ENCODE peak calls at places on chromosomes 12 and 14, in six cellular contexts. One of them, this sample, is unnamed.

GRCh38 chr12:26374934-26375333 is 179.6 kb downstream of the SSPN start:
- DNase-seq in tibial artery: no peak
- DNase-seq in WTC11: no peak
- DNase-seq in BJ: no peak
- DNase-seq in tibial nerve: no peak
- DNase-seq in body of pancreas: no peak
- DNase-seq in this sample: no peak

GRCh38 chr12:96714199-96714598 is 192.9 kb upstream of the NEDD1 start:
- DNase-seq in tibial nerve: no peak
- DNase-seq in WTC11: no peak
- DNase-seq in BJ: no peak
- DNase-seq in body of pancreas: no peak
- DNase-seq in tibial artery: no peak
- DNase-seq in this sample: no peak

GRCh38 chr14:80862983-80863382 is 78.6 kb downstream of the CEP128 start:
- DNase-seq in tibial nerve: no peak
- DNase-seq in WTC11: no peak
- DNase-seq in body of pancreas: no peak
- DNase-seq in BJ: no peak
- DNase-seq in tibial artery: no peak
- DNase-seq in this sample: no peak

GRCh38 chr12:54040148-54040494 is 7.3 kb downstream of the HOXC5 start:
- DNase-seq in WTC11: no peak
- DNase-seq in tibial nerve: no peak
- DNase-seq in tibial artery: no peak
- DNase-seq in body of pancreas: no peak
- DNase-seq in BJ: no peak
- DNase-seq in this sample: no peak

GRCh38 chr14:91344107-91344506 is 73.5 kb downstream of the CCDC88C start:
- DNase-seq in tibial artery: no peak
- DNase-seq in body of pancreas: no peak
- DNase-seq in tibial nerve: no peak
- DNase-seq in WTC11: no peak
- DNase-seq in BJ: no peak
- DNase-seq in this sample: no peak

GRCh38 chr14:53956427-53957201 is at the start of gene BMP4:
- DNase-seq in BJ: no peak
- DNase-seq in body of pancreas: peak
- DNase-seq in WTC11: peak
- DNase-seq in tibial nerve: peak
- DNase-seq in tibial artery: peak
- DNase-seq in this sample: peak

GRCh38 chr12:18690653-18691052 is 47.2 kb downstream of the PLCZ1 start:
- DNase-seq in BJ: peak
- DNase-seq in body of pancreas: no peak
- DNase-seq in WTC11: no peak
- DNase-seq in tibial nerve: no peak
- DNase-seq in tibial artery: no peak
- DNase-seq in this sample: peak

GRCh38 chr12:48157889-48158370 is 615 bp upstream of the ASB8 start:
- DNase-seq in BJ: no peak
- DNase-seq in body of pancreas: no peak
- DNase-seq in tibial nerve: no peak
- DNase-seq in tibial artery: no peak
- DNase-seq in WTC11: no peak
- DNase-seq in this sample: no peak

GRCh38 chr12:62802981-62803380 is 132.0 kb downstream of the PPM1H start:
- DNase-seq in tibial artery: no peak
- DNase-seq in WTC11: no peak
- DNase-seq in BJ: no peak
- DNase-seq in tibial nerve: no peak
- DNase-seq in body of pancreas: no peak
- DNase-seq in this sample: no peak

GRCh38 chr14:92553456-92553855 is 39.9 kb downstream of the RIN3 start:
- DNase-seq in body of pancreas: no peak
- DNase-seq in tibial nerve: no peak
- DNase-seq in WTC11: peak
- DNase-seq in BJ: no peak
- DNase-seq in tibial artery: no peak
- DNase-seq in this sample: no peak

GRCh38 chr12:32505546-32505945 is 106.2 kb downstream of the FGD4 start:
- DNase-seq in tibial nerve: no peak
- DNase-seq in WTC11: no peak
- DNase-seq in BJ: no peak
- DNase-seq in body of pancreas: no peak
- DNase-seq in tibial artery: no peak
- DNase-seq in this sample: no peak

GRCh38 chr12:105223358-105223840 is 12.6 kb downstream of the APPL2 start:
- DNase-seq in body of pancreas: no peak
- DNase-seq in BJ: no peak
- DNase-seq in WTC11: no peak
- DNase-seq in tibial nerve: no peak
- DNase-seq in tibial artery: no peak
- DNase-seq in this sample: no peak

GRCh38 chr12:8087666-8088065 is 5.6 kb downstream of the NECAP1 start:
- DNase-seq in BJ: no peak
- DNase-seq in tibial nerve: no peak
- DNase-seq in tibial artery: no peak
- DNase-seq in WTC11: no peak
- DNase-seq in body of pancreas: no peak
- DNase-seq in this sample: no peak

GRCh38 chr12:31118831-31119530 is 45.3 kb downstream of the DDX11 start:
- DNase-seq in tibial artery: no peak
- DNase-seq in body of pancreas: no peak
- DNase-seq in BJ: no peak
- DNase-seq in tibial nerve: no peak
- DNase-seq in WTC11: peak
- DNase-seq in this sample: peak

GRCh38 chr12:47844264-47845020 is 24.7 kb upstream of the HDAC7 start:
- DNase-seq in BJ: no peak
- DNase-seq in WTC11: no peak
- DNase-seq in tibial nerve: peak
- DNase-seq in body of pancreas: no peak
- DNase-seq in tibial artery: peak
- DNase-seq in this sample: no peak

DNA sequence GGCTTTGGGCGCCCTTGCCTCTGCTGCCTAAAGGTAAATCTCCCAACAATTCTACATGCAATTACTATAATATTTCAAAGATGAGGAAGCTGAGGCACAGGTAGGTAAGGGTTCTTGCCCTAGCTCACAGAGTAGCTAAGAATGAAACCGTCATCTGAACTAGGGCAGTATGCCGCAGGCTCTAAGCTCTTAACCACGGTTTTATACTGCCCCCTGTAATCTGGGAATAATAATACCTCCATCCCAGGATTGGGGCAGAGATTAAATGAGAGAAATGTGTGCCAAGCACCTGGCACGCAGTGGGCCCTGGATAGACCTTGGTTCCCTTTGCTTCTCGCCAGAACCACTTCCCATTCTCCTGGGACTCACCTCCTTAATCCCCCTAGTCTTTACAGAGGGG is 1.5 kb upstream of the HRK start:
- DNase-seq in tibial artery: no peak
- DNase-seq in body of pancreas: no peak
- DNase-seq in tibial nerve: no peak
- DNase-seq in BJ: no peak
- DNase-seq in WTC11: no peak
- DNase-seq in this sample: no peak
- TF ChIP-seq CTCF in tibial artery: peak
- TF ChIP-seq CTCF in body of pancreas: no peak
- TF ChIP-seq CTCF in tibial nerve: peak
- TF ChIP-seq CTCF in BJ: peak
- TF ChIP-seq CTCF in WTC11: no peak
- TF ChIP-seq CTCF in this sample: no peak

DNA sequence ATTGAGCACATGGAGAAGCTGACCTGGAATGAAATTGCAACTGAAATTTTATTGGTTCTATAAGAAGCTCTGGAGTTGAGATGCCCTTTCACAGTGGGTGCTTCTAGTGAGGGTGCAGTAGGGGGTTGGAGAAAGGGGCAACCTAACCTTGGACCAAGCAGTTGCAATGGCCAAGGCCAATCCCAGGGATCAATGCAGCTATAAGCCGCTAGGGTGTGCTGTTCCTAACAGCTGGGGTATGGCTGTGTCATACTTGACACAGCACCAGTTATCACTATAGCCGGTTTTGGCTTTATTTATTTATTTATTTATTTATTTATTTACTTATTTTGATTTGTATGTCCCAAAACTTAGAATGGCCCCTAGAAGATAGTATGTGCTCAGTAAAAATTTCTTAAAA is 505.9 kb downstream of the FLRT2 start:
- DNase-seq in tibial nerve: no peak
- DNase-seq in tibial artery: no peak
- DNase-seq in body of pancreas: no peak
- DNase-seq in WTC11: peak
- DNase-seq in BJ: no peak
- DNase-seq in this sample: no peak
- TF ChIP-seq CTCF in tibial nerve: no peak
- TF ChIP-seq CTCF in tibial artery: no peak
- TF ChIP-seq CTCF in body of pancreas: no peak
- TF ChIP-seq CTCF in WTC11: peak
- TF ChIP-seq CTCF in BJ: peak
- TF ChIP-seq CTCF in this sample: no peak

GRCh38 chr12:103571286-103571685 is 15.8 kb upstream of the STAB2 start:
- DNase-seq in WTC11: peak
- DNase-seq in body of pancreas: peak
- DNase-seq in tibial artery: no peak
- DNase-seq in tibial nerve: no peak
- DNase-seq in BJ: no peak
- DNase-seq in this sample: peak
- TF ChIP-seq CTCF in WTC11: no peak
- TF ChIP-seq CTCF in body of pancreas: peak
- TF ChIP-seq CTCF in tibial artery: no peak
- TF ChIP-seq CTCF in tibial nerve: no peak
- TF ChIP-seq CTCF in BJ: no peak
- TF ChIP-seq CTCF in this sample: no peak

DNA sequence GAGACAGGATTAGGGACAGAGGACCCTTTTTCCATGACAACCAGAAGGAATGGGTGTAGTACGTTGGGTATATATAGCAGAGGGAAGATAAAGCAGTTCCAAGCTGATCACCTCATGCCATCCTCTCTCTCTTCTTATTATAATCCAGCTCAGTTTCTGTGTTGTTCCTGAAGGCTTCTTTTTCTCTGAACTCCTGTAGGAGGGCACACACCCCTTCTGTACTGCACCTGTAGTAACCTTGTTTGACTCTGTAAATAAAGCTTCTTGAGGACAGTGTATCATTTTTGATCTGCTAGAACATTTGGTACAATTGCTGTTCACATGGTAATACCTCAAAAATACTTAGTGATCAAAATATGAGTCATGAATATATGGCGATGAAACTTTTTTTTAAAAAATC is 33.5 kb downstream of the HELB start:
- DNase-seq in body of pancreas: no peak
- DNase-seq in BJ: no peak
- DNase-seq in WTC11: no peak
- DNase-seq in tibial artery: no peak
- DNase-seq in tibial nerve: no peak
- DNase-seq in this sample: no peak
- TF ChIP-seq CTCF in body of pancreas: no peak
- TF ChIP-seq CTCF in BJ: no peak
- TF ChIP-seq CTCF in WTC11: no peak
- TF ChIP-seq CTCF in tibial artery: no peak
- TF ChIP-seq CTCF in tibial nerve: no peak
- TF ChIP-seq CTCF in this sample: no peak

GRCh38 chr14:35286707-35287106 is 5.5 kb upstream of the PSMA6 start:
- DNase-seq in body of pancreas: no peak
- DNase-seq in WTC11: no peak
- DNase-seq in BJ: no peak
- DNase-seq in tibial artery: no peak
- DNase-seq in tibial nerve: no peak
- DNase-seq in this sample: no peak
- TF ChIP-seq CTCF in body of pancreas: no peak
- TF ChIP-seq CTCF in WTC11: no peak
- TF ChIP-seq CTCF in BJ: no peak
- TF ChIP-seq CTCF in tibial artery: no peak
- TF ChIP-seq CTCF in tibial nerve: no peak
- TF ChIP-seq CTCF in this sample: no peak

GRCh38 chr14:102778616-102779351 is 1.5 kb downstream of the TRAF3 start:
- DNase-seq in WTC11: no peak
- DNase-seq in body of pancreas: no peak
- DNase-seq in BJ: no peak
- DNase-seq in tibial artery: no peak
- DNase-seq in tibial nerve: no peak
- DNase-seq in this sample: no peak

GRCh38 chr14:102776761-102777710 is at the start of gene TRAF3:
- DNase-seq in BJ: no peak
- DNase-seq in tibial nerve: no peak
- DNase-seq in body of pancreas: peak
- DNase-seq in WTC11: peak
- DNase-seq in tibial artery: no peak
- DNase-seq in this sample: peak

GRCh38 chr14:102781063-102781462 is 3.8 kb downstream of the TRAF3 start:
- DNase-seq in body of pancreas: no peak
- DNase-seq in tibial artery: no peak
- DNase-seq in WTC11: no peak
- DNase-seq in tibial nerve: no peak
- DNase-seq in BJ: no peak
- DNase-seq in this sample: no peak

GRCh38 chr14:102777711-102778615 is 714 bp downstream of the TRAF3 start:
- DNase-seq in tibial artery: no peak
- DNase-seq in body of pancreas: no peak
- DNase-seq in tibial nerve: no peak
- DNase-seq in BJ: no peak
- DNase-seq in WTC11: no peak
- DNase-seq in this sample: peak

DNA sequence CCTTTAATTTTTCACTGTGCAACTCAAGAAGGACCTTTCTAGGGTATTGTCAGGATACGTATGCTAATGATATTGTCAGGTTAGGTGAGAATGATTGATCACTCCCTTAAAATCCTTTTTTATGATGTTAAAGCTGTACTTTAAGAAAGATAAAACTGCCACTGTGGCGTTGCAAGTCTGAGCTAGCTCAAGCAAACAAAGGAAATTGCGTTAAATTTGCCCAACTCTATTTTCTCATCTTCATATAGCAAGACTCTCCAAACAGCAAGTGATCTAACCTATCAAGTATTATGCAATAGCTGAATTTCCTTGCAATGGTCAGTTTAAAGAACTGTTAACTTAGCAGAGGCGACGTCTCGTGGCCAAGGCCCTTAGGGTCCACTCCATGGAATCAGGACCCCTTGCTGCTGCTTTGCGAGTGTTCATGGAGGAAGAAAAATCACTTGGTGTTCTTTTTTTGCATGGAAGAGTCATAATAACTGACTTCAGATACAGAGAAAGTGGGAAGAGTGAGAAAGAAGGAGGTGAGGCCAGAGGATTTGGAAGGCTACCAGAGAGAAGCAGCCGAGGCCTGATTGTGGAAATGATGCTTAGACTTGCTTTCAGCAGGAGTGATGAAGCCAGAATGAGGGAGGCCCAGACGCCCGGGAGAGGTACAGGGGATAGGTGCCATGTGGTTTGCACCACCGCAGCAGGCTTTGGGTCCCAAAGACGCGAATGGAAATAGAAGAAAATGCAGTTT is 2.5 kb downstream of the TRAF3 start:
- DNase-seq in tibial nerve: no peak
- DNase-seq in tibial artery: no peak
- DNase-seq in body of pancreas: no peak
- DNase-seq in BJ: no peak
- DNase-seq in WTC11: no peak
- DNase-seq in this sample: no peak
- TF ChIP-seq CTCF in tibial nerve: no peak
- TF ChIP-seq CTCF in tibial artery: no peak
- TF ChIP-seq CTCF in body of pancreas: no peak
- TF ChIP-seq CTCF in BJ: no peak
- TF ChIP-seq CTCF in WTC11: no peak
- TF ChIP-seq CTCF in this sample: no peak